ENCODE peak calls at places on chromosomes 5 and 9, in seven cellular contexts. T is mesendoderm, L is IMR-90, J is H9, W is trophoblast cell, O is neuronal stem cell, Q is H1. C is an unnamed sample.

GRCh38 chr5:142097681-142098080 is 10.9 kb upstream of the NDFIP1 start:
- DNase-seq in T (peak; percentile 10), L (no peak), J (no peak), W (peak; percentile 84), O (no peak), Q (no peak), C (no peak)

GRCh38 chr5:93569295-93570164 is 11.5 kb downstream of the NR2F1-AS1 start:
- DNase-seq in T (peak; percentile 45), L (no peak), J (no peak), W (no peak), O (no peak), Q (no peak), C (no peak)

GRCh38 chr5:13249854-13250253 is 694.6 kb downstream of the DNAH5 start:
- DNase-seq in T (no peak), L (no peak), J (no peak), W (peak; percentile 56), O (no peak), Q (no peak), C (no peak)

GRCh38 chr9:73541923-73542322 is 390.3 kb downstream of the ANXA1 start:
- DNase-seq in T (no peak), L (no peak), J (no peak), W (no peak), O (no peak), Q (no peak), C (no peak)

GRCh38 chr5:4216142-4216541 is 620.5 kb downstream of the IRX1 start:
- DNase-seq in T (no peak), L (no peak), J (no peak), W (no peak), O (no peak), Q (no peak), C (no peak)

GRCh38 chr5:180007582-180007981 is 64.0 kb downstream of the RNF130 start:
- DNase-seq in T (peak; percentile 89), L (no peak), J (no peak), W (no peak), O (no peak), Q (no peak), C (no peak)

GRCh38 chr5:57780306-57780958 is 297.8 kb upstream of the ACTBL2 start:
- DNase-seq in T (peak; percentile 35), L (peak; percentile 20), J (peak; percentile 25), W (no peak), O (no peak), Q (no peak), C (no peak)

GRCh38 chr9:75235632-75236031 is 147.3 kb downstream of the OSTF1 start:
- DNase-seq in T (peak; percentile 42), L (no peak), J (no peak), W (peak; percentile 86), O (no peak), Q (no peak), C (no peak)

GRCh38 chr9:133255371-133255940 is 19.5 kb downstream of the ABO start:
- DNase-seq in T (no peak), L (no peak), J (no peak), W (no peak), O (no peak), Q (no peak), C (no peak)

GRCh38 chr5:1400211-1400855 is 44.9 kb downstream of the SLC6A3 start:
- DNase-seq in T (no peak), L (no peak), J (no peak), W (no peak), O (no peak), Q (no peak), C (no peak)

GRCh38 chr5:115810776-115811175 is 5.7 kb downstream of the CDO1 start:
- DNase-seq in T (no peak), L (peak; percentile 60), J (no peak), W (no peak), O (no peak), Q (no peak), C (no peak)

GRCh38 chr9:28121353-28121752 is 548.1 kb upstream of the C9orf72 start:
- DNase-seq in T (peak; percentile 2), L (no peak), J (no peak), W (no peak), O (no peak), Q (no peak), C (no peak)

GRCh38 chr5:111834926-111835599 is 78.1 kb upstream of the NREP start:
- DNase-seq in T (no peak), L (peak; percentile 32), J (no peak), W (no peak), O (no peak), Q (no peak), C (no peak)

GRCh38 chr9:92659601-92660000 is 10.3 kb downstream of the IPPK start:
- DNase-seq in T (no peak), L (no peak), J (no peak), W (no peak), O (peak; percentile 40), Q (no peak), C (no peak)

GRCh38 chr5:90834711-90835110 is 276.1 kb downstream of the ADGRV1 start:
- DNase-seq in T (no peak), L (no peak), J (no peak), W (no peak), O (no peak), Q (no peak), C (no peak)

GRCh38 chr9:78860806-78861475 is 564.0 kb downstream of the PSAT1 start:
- DNase-seq in T (peak; percentile 15), L (peak; percentile 82), J (no peak), W (no peak), O (no peak), Q (no peak), C (no peak)

GRCh38 chr5:84961903-84962302 is 577.2 kb upstream of the EDIL3 start:
- DNase-seq in T (no peak), L (no peak), J (no peak), W (no peak), O (no peak), Q (no peak), C (no peak)

GRCh38 chr5:143177263-143177994 is 226.1 kb downstream of the NR3C1 start:
- DNase-seq in T (no peak), L (peak; percentile 99), J (no peak), W (no peak), O (no peak), Q (no peak), C (no peak)

GRCh38 chr5:146111409-146111808 is 6.0 kb upstream of the PLAC8L1 start:
- DNase-seq in T (no peak), L (no peak), J (no peak), W (no peak), O (no peak), Q (no peak), C (no peak)

GRCh38 chr9:109186857-109187256 is 19.8 kb upstream of the FRRS1L start:
- DNase-seq in T (no peak), L (no peak), J (no peak), W (no peak), O (no peak), Q (no peak), C (no peak)
- H4K8ac ChIP-seq in T (no peak overlapping the region), L (no peak overlapping the region), J (no peak overlapping the region), W (no peak overlapping the region), O (no peak overlapping the region), Q (no peak overlapping the region), C (no peak overlapping the region)

GRCh38 chr9:81417885-81418284 is 271.5 kb downstream of the TLE1 start:
- DNase-seq in T (no peak), L (no peak), J (no peak), W (no peak), O (no peak), Q (no peak), C (no peak)

GRCh38 chr9:81414836-81415235 is 274.5 kb downstream of the TLE1 start:
- DNase-seq in T (no peak), L (no peak), J (no peak), W (no peak), O (no peak), Q (no peak), C (peak; percentile 15)

GRCh38 chr9:81420024-81420423 is 269.3 kb downstream of the TLE1 start:
- DNase-seq in T (no peak), L (no peak), J (no peak), W (no peak), O (no peak), Q (no peak), C (no peak)

GRCh38 chr9:81416476-81417298 is 272.7 kb downstream of the TLE1 start:
- DNase-seq in T (no peak), L (peak; percentile 41), J (no peak), W (peak; percentile 76), O (no peak), Q (no peak), C (peak; percentile 37)

DNA sequence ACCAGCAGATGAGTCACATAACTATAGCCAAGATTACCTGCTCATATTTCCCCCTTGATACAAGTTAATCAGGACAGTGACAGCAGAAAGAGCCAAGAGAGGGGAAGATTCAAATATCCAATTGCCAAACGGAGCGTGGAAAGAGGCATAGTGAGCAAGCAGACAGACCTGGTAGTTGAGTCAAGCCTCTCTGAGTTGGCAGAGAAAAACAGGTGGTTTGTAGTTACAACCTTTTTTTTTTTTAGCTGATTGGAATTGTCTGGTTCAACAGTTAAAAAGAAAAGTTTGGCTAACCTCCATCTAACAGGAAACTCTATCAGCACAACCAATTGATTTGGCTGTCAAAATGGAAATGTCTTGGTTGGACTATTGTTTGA is 272.1 kb downstream of the TLE1 start:
- DNase-seq in T (no peak), L (no peak), J (no peak), W (no peak), O (no peak), Q (no peak), C (no peak)
- H2BK5ac ChIP-seq in T (no peak overlapping the region), L (peak overlapping the region; percentile 29), J (no peak overlapping the region), W (peak overlapping the region; percentile 7), O (no peak overlapping the region), Q (no peak overlapping the region), C (no peak overlapping the region)

DNA sequence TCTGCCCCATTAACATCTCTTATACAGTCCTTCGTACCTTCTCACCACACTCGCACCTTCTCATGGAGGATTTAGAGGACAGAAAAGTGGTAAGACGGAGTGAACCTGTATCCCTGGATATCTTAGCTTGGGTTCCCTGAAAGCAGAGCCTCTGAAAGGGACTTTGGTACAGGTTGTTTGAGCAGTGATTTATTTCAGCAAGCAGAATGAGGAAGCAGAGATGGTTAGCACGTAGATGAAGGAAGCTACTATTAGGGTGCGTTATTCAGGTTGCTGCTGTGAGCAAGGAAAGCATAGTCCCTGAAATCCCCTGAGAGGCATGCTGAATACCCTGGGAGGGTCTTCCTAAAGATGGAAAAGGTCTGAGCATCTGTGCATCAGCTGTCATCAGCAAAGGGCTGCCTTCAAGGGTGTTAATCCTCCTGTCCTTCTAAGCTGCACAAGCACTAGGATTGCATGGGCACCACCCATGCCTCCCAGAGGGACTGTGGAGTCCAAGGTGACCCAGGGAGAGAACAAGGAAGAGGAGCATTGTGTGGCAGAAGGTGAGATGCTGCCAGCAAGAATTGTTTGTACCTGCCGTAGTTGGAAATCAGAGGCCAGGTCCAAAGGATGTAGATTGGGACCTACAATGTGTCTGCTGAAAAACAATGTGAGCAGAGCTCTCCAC is 273.7 kb downstream of the RASEF start:
- DNase-seq in T (no peak), L (no peak), J (no peak), W (no peak), O (no peak), Q (no peak), C (no peak)
- H4K8ac ChIP-seq in T (no peak overlapping the region), L (no peak overlapping the region), J (no peak overlapping the region), W (no peak overlapping the region), O (no peak overlapping the region), Q (no peak overlapping the region), C (no peak overlapping the region)

DNA sequence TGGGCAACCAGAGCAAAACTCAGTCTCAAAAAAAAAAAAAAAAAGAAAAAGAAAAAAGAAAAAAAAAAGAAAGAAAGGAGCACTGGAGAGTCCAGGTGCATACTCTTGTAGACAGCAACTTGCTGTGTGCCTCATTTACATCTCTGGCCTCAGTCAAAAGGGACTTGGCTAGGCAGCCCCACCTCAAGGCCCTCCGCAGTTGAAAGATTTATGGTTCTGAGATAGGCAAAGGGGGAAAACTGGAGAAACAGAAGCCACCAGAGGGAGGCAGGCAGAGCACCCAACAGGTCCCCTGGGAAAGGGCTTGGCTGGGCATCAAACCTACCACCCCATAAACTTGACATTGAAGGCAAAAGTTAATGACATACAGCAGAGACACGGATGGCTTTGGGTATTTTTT is 6.1 kb downstream of the ORM2 start:
- DNase-seq in T (no peak), L (no peak), J (no peak), W (no peak), O (no peak), Q (no peak), C (no peak)
- H2BK5ac ChIP-seq in T (no peak overlapping the region), L (no peak overlapping the region), J (no peak overlapping the region), W (no peak overlapping the region), O (no peak overlapping the region), Q (no peak overlapping the region), C (no peak overlapping the region)